ENCODE peak calls at places on chromosome 3, in four cellular contexts. V is nephron progenitor cell, U is H9, P is hepatocyte. J is an unnamed sample.
A peak's percentile ranks its signal among the peaks of the same experiment; 100 is the strongest.

GRCh38 chr3:107227091-107227490 is 150.1 kb upstream of the CCDC54 start:
- DNase-seq in V (no peak), U (no peak), P (no peak), J (no peak)

GRCh38 chr3:184776916-184777315 is 35.0 kb upstream of the VPS8 start:
- DNase-seq in V (no peak), U (no peak), P (no peak), J (no peak)

GRCh38 chr3:108437439-108437838 is 73.0 kb downstream of the MYH15 start:
- DNase-seq in V (no peak), U (no peak), P (peak; percentile 29), J (no peak)

GRCh38 chr3:133038089-133038730 is at the start of gene TMEM108:
- DNase-seq in V (peak; percentile 95), U (peak; percentile 97), P (peak; percentile 91), J (peak; percentile 82)

GRCh38 chr3:138673641-138674040 is 65.1 kb downstream of the FAIM start:
- DNase-seq in V (no peak), U (no peak), P (peak; percentile 28), J (no peak)

GRCh38 chr3:176840604-176841287 is 356.5 kb downstream of the TBL1XR1 start:
- DNase-seq in V (no peak), U (no peak), P (no peak), J (no peak)

GRCh38 chr3:170584585-170585007 is 1.3 kb downstream of the SLC7A14 start:
- DNase-seq in V (peak; percentile 98), U (peak; percentile 90), P (peak; percentile 91), J (peak; percentile 80)

GRCh38 chr3:196322-197153 is at the start of gene CHL1:
- DNase-seq in V (peak; percentile 70), U (peak; percentile 56), P (peak; percentile 9), J (peak; percentile 7)

GRCh38 chr3:155303540-155303939 is 10.1 kb upstream of the STRIT1 start:
- DNase-seq in V (no peak), U (no peak), P (no peak), J (no peak)

GRCh38 chr3:70737656-70738309 is 425.3 kb upstream of the MDFIC2 start:
- DNase-seq in V (no peak), U (no peak), P (peak; percentile 7), J (no peak)

GRCh38 chr3:149767720-149768119 is 15.4 kb upstream of the COMMD2 start:
- DNase-seq in V (no peak), U (no peak), P (no peak), J (no peak)

GRCh38 chr3:156290917-156291268 is 170.5 kb downstream of the KCNAB1 start:
- DNase-seq in V (no peak), U (no peak), P (no peak), J (no peak)

GRCh38 chr3:123687286-123687685 is 102.4 kb upstream of the HACD2 start:
- DNase-seq in V (no peak), U (no peak), P (no peak), J (no peak)

GRCh38 chr3:141368925-141369794 is 856 bp downstream of the ZBTB38 start:
- DNase-seq in V (no peak), U (no peak), P (peak; percentile 68), J (no peak)

GRCh38 chr3:72891053-72891855 is 3.4 kb downstream of the GXYLT2 start:
- DNase-seq in V (peak; percentile 15), U (no peak), P (peak; percentile 73), J (no peak)

GRCh38 chr3:58824285-58824684 is 157.7 kb upstream of the FAM3D start:
- DNase-seq in V (peak; percentile 70), U (peak; percentile 59), P (peak; percentile 79), J (peak; percentile 68)

GRCh38 chr3:135503429-135504083 is 462.0 kb upstream of the PPP2R3A start:
- DNase-seq in V (peak; percentile 86), U (peak; percentile 89), P (peak; percentile 84), J (peak; percentile 90)

GRCh38 chr3:55708242-55708641 is 221.1 kb upstream of the WNT5A start:
- DNase-seq in V (no peak), U (no peak), P (peak; percentile 9), J (no peak)

GRCh38 chr3:52025453-52025852 is 29.8 kb upstream of the RPL29 start:
- DNase-seq in V (no peak), U (no peak), P (no peak), J (no peak)

GRCh38 chr3:27127195-27127594 is 242.0 kb downstream of the NEK10 start:
- DNase-seq in V (no peak), U (no peak), P (no peak), J (no peak)

GRCh38 chr3:30368978-30369377 is 237.4 kb upstream of the TGFBR2 start:
- DNase-seq in V (no peak), U (no peak), P (no peak), J (no peak)

GRCh38 chr3:43030162-43030935 is 51.2 kb downstream of the GASK1A start:
- DNase-seq in V (no peak), U (no peak), P (no peak), J (no peak)

DNA sequence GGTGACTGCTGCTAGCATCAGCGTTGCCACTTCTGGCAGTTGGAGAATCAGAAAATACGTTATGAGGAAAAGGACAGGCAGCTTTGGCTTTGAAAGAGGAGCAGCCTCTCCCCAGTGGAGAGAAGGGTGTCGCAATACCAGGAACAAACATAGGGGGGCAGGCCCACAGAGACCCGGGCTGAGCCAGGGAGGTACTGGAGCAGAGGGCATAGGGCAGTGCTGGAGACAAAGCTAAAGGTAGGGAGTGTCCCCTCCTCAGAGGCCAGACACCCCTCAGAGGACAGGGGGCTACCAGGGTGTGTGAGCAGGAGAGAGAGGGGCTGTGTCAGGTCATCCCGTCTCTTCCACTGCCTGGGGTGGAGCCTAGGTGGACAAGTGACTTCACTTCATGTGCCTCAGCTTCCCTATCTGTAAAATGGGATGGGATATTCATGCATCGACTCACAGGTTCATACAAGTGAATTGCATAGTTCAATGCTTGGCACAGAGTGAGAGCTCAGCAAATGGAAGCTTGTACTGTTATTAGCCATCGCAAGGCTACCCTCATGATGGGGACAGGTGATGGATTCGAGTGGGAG is 49.7 kb upstream of the LIMD1 start:
- DNase-seq in V (no peak), U (no peak), P (no peak), J (no peak)
- TF ChIP-seq CTCF in V (no peak), U (peak; percentile 43), P (no peak), J (no peak)

GRCh38 chr3:24686764-24687163 is 192.1 kb upstream of the THRB start:
- DNase-seq in V (no peak), U (no peak), P (no peak), J (no peak)
- TF ChIP-seq CTCF in V (no peak), U (no peak), P (no peak), J (no peak)

GRCh38 chr3:10322355-10322715 is 1.4 kb upstream of the SEC13 start:
- DNase-seq in V (no peak), U (peak; percentile 52), P (no peak), J (no peak)
- TF ChIP-seq CTCF in V (no peak), U (peak; percentile 67), P (peak; percentile 11), J (peak; percentile 34)

GRCh38 chr3:11214451-11214987 is 57.7 kb upstream of the ATG7 start:
- DNase-seq in V (no peak), U (no peak), P (no peak), J (no peak)

GRCh38 chr3:11212301-11212613 is 58.0 kb downstream of the HRH1 start:
- DNase-seq in V (no peak), U (no peak), P (no peak), J (no peak)

GRCh38 chr3:11212784-11213183 is 58.5 kb downstream of the HRH1 start:
- DNase-seq in V (no peak), U (no peak), P (no peak), J (no peak)

GRCh38 chr3:11213810-11214450 is 58.3 kb upstream of the ATG7 start:
- DNase-seq in V (no peak), U (no peak), P (no peak), J (no peak)

GRCh38 chr3:11211531-11212300 is 57.4 kb downstream of the HRH1 start:
- DNase-seq in V (no peak), U (no peak), P (no peak), J (no peak)
- TF ChIP-seq CTCF in V (no peak), U (peak; percentile 20), P (peak; percentile 7), J (no peak)

GRCh38 chr3:191217331-191217730 is 18.3 kb downstream of the OSTN start:
- DNase-seq in V (no peak), U (no peak), P (no peak), J (no peak)

GRCh38 chr3:191216510-191216909 is 17.5 kb downstream of the OSTN start:
- DNase-seq in V (no peak), U (no peak), P (no peak), J (no peak)

DNA sequence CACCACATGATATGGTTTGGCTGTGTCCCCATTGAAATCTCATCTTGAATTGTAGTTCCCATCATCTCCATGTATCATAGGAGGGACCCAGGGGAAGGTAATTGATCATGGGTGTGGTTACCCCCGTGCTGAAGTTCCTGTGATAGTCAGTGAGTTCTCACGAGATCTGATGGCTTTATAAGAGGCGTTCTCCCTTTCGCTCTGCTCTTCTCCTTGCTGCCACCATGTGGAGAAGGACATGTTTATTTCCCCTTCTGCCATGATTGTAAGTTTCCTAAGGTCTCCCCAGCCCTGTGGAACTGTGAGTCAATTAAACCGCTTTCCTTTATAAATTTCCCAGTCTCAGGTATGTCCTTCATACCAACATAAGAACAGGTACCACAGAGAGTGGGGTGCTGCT is 21.9 kb downstream of the OSTN start:
- DNase-seq in V (no peak), U (no peak), P (no peak), J (no peak)
- TF ChIP-seq CTCF in V (no peak), U (peak; percentile 48), P (no peak), J (no peak)